ENCODE peak calls at places on chromosomes 1 and 21, in four cellular contexts. P is mammary epithelial cell, Z is left lung, G is right atrium auricular region. N is an unnamed sample.
A peak's percentile ranks its signal among the peaks of the same experiment; 100 is the strongest.

GRCh38 chr1:60727553-60727952 is 354.8 kb upstream of the NFIA start:
- DNase-seq in G (no peak), P (peak; percentile 45), Z (no peak), N (no peak)

GRCh38 chr1:211327341-211327921 is 798 bp downstream of the TRAF5 start:
- DNase-seq in G (no peak), P (peak; percentile 9), Z (no peak), N (no peak)

GRCh38 chr1:221392453-221392852 is 349.4 kb downstream of the DUSP10 start:
- DNase-seq in P (peak; percentile 64), Z (no peak), G (peak; percentile 77), N (no peak)

GRCh38 chr1:226541631-226542622 is 6.6 kb upstream of the STUM start:
- DNase-seq in G (no peak), P (no peak), Z (no peak), N (no peak)

GRCh38 chr1:183093821-183094287 is 70.6 kb downstream of the LAMC1 start:
- DNase-seq in G (no peak), Z (no peak), P (peak; percentile 78), N (no peak)

GRCh38 chr1:52635321-52636089 is 2.5 kb downstream of the SHISAL2A start:
- DNase-seq in G (no peak), Z (no peak), P (no peak), N (no peak)

GRCh38 chr1:168138134-168138533 is 1.4 kb upstream of the GPR161 start:
- DNase-seq in Z (no peak), P (peak; percentile 1), G (no peak), N (no peak)

GRCh38 chr1:95117207-95118018 is at the start of gene TLCD4:
- DNase-seq in P (peak; percentile 47), Z (peak; percentile 50), G (peak; percentile 65), N (peak; percentile 88)

GRCh38 chr1:29395724-29396437 is 159.6 kb downstream of the PTPRU start:
- DNase-seq in P (no peak), Z (no peak), G (peak; percentile 23), N (no peak)

GRCh38 chr1:118960567-118961136 is 27.5 kb downstream of the TBX15 start:
- DNase-seq in Z (no peak), P (no peak), G (peak; percentile 87), N (no peak)

GRCh38 chr1:187038789-187039188 is 210.0 kb downstream of the PLA2G4A start:
- DNase-seq in P (peak; percentile 81), G (no peak), Z (no peak), N (no peak)

GRCh38 chr1:36576118-36576517 is 93.4 kb upstream of the CSF3R start:
- DNase-seq in Z (peak; percentile 45), P (peak; percentile 12), G (no peak), N (peak; percentile 72)

GRCh38 chr1:115771847-115772457 is 3.4 kb upstream of the CASQ2 start:
- DNase-seq in G (peak; percentile 77), Z (peak; percentile 53), P (peak; percentile 94), N (no peak)

GRCh38 chr1:84842748-84843231 is 50.2 kb downstream of the LPAR3 start:
- DNase-seq in G (no peak), P (peak; percentile 87), Z (no peak), N (no peak)

GRCh38 chr1:2894381-2895041 is 93.0 kb upstream of the TTC34 start:
- DNase-seq in G (no peak), Z (no peak), P (no peak), N (no peak)

GRCh38 chr21:35136586-35137254 is 87.6 kb upstream of the RUNX1 start:
- DNase-seq in Z (no peak), P (peak; percentile 82), G (no peak), N (no peak)

GRCh38 chr1:210596641-210597040 is 267.9 kb downstream of the HHAT start:
- DNase-seq in P (no peak), Z (no peak), G (no peak), N (no peak)

GRCh38 chr1:231940721-231941120 is 314.1 kb downstream of the DISC1 start:
- DNase-seq in Z (no peak), G (no peak), P (no peak), N (no peak)

GRCh38 chr1:26094677-26095383 is 16.8 kb upstream of the PDIK1L start:
- DNase-seq in Z (no peak), G (peak; percentile 67), P (no peak), N (no peak)

GRCh38 chr1:6519935-6520621 is 28.6 kb upstream of the PLEKHG5 start:
- DNase-seq in P (peak; percentile 83), G (no peak), Z (peak; percentile 56), N (no peak)

GRCh38 chr1:5754079-5754431 is 238.2 kb downstream of the NPHP4 start:
- DNase-seq in Z (peak; percentile 20), G (no peak), P (no peak), N (no peak)

GRCh38 chr1:204591473-204592090 is 75.4 kb downstream of the MDM4 start:
- DNase-seq in Z (no peak), P (peak; percentile 75), G (no peak), N (no peak)

GRCh38 chr21:16347223-16347622 is 617.4 kb downstream of the USP25 start:
- DNase-seq in P (no peak), Z (no peak), G (no peak), N (no peak)

GRCh38 chr1:207752456-207753132 is 740 bp downstream of the CD46 start:
- DNase-seq in Z (peak; percentile 62), P (peak; percentile 62), G (no peak), N (peak; percentile 80)

GRCh38 chr1:64923294-64923718 is 43.0 kb downstream of the JAK1 start:
- DNase-seq in P (no peak), Z (no peak), G (no peak), N (no peak)

GRCh38 chr1:227895828-227896685 is 51.7 kb downstream of the WNT9A start:
- DNase-seq in G (peak; percentile 47), Z (peak; percentile 31), P (peak; percentile 81), N (peak; percentile 62)

GRCh38 chr1:10620776-10621175 is 146.0 kb downstream of the PEX14 start:
- DNase-seq in P (no peak), Z (no peak), G (no peak), N (peak; percentile 7)

DNA sequence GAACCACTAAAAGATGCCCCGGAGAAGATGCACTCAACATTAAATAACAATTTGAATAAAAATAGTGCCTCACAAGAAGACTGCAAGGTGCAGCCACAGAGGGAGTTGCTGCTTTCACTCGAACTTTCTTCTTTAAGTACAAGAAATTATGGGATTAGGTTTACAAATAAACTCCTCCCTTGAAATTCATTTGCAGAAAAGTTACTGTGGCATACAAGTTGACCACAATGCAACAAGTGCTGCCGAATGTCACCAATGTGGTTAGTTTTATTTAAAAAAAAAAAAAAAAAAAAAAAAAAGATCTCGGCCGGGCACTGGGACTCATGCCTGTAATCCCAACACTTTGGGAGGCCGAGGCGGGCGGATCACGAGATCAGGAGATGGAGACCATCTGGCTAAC is 76.8 kb upstream of the RAB4A start:
- DNase-seq in P (no peak), Z (no peak), G (no peak), N (no peak)
- H3K27ac ChIP-seq in P (no peak overlapping the region), Z (no peak overlapping the region), G (no peak overlapping the region), N (no peak overlapping the region)

GRCh38 chr1:153343040-153343681 is 5.5 kb downstream of the PGLYRP4 start:
- DNase-seq in G (no peak), P (peak; percentile 42), Z (no peak), N (no peak)

GRCh38 chr1:153339802-153340201 is 8.8 kb downstream of the PGLYRP4 start:
- DNase-seq in Z (no peak), P (no peak), G (no peak), N (no peak)

GRCh38 chr1:153342178-153342577 is 6.5 kb downstream of the PGLYRP4 start:
- DNase-seq in G (no peak), P (no peak), Z (no peak), N (no peak)

GRCh38 chr1:153340356-153340755 is 8.3 kb downstream of the PGLYRP4 start:
- DNase-seq in Z (no peak), G (no peak), P (no peak), N (no peak)

DNA sequence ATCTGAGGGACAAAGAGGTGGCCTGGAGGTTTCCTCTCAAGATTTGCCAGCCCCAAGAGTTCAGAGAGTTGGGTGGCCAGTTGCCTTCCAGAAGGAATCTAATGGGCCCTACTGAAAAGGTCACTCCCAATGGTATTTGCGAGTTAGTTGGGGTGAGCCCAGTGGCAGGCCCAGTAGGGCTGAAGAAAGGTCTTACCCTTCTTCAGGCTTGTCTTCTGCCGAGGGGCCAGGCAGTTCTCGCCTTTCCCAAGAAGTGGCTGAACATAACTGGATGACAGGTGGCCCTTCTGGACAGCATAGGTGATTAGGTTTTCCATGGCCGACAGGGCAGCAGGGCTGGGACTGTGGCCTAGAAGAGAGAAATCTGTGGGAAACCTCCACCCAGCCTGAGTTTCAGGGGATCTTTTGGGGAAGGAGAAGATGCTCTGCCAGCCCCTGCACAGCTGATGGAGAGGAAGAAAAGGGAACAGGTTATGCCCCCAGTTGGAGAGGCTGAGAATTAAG is 7.2 kb downstream of the PGLYRP4 start:
- DNase-seq in P (no peak), G (no peak), Z (no peak), N (no peak)
- H3K4me1 ChIP-seq in P (peaks cover 14% of the 10 kb centered on the region), G (no peaks in the 10 kb centered on the region), Z (no peaks in the 10 kb centered on the region), N (peaks cover 9% of the 10 kb centered on the region)

GRCh38 chr1:108865316-108865910 is 8.5 kb upstream of the AKNAD1 start:
- DNase-seq in Z (no peak), G (no peak), P (no peak), N (no peak)
- H3K27ac ChIP-seq in Z (no peak overlapping the region), G (no peak overlapping the region), P (no peak overlapping the region), N (no peak overlapping the region)

GRCh38 chr1:81976539-81976938 is 175.8 kb downstream of the ADGRL2 start:
- DNase-seq in G (no peak), Z (no peak), P (no peak), N (no peak)
- H3K4me1 ChIP-seq in G (no peaks in the 10 kb centered on the region), Z (no peaks in the 10 kb centered on the region), P (no peaks in the 10 kb centered on the region), N (no peaks in the 10 kb centered on the region)

GRCh38 chr1:150575518-150576366 is 3.7 kb downstream of the MCL1 start:
- DNase-seq in Z (no peak), P (no peak), G (no peak), N (peak; percentile 1)

GRCh38 chr1:150575072-150575489 is 4.3 kb downstream of the MCL1 start:
- DNase-seq in P (no peak), G (no peak), Z (no peak), N (no peak)

GRCh38 chr1:150577557-150578277 is 1.7 kb downstream of the MCL1 start:
- DNase-seq in P (no peak), Z (no peak), G (no peak), N (no peak)

GRCh38 chr1:150576794-150577556 is 2.4 kb downstream of the MCL1 start:
- DNase-seq in G (no peak), P (no peak), Z (no peak), N (peak; percentile 1)

GRCh38 chr1:150576367-150576711 is 3.1 kb downstream of the MCL1 start:
- DNase-seq in P (no peak), Z (no peak), G (no peak), N (no peak)
- H3K27ac ChIP-seq in P (peak overlapping the region; percentile 89), Z (peak overlapping the region; percentile 99), G (peak overlapping the region; percentile 98), N (peak overlapping the region; percentile 100)

N was measured in upper lobe of right lung.